ENCODE peak calls at places on chromosomes 12 and 14, in ten cellular contexts. H is stomach; Y is left ventricle myocardium inferior; B is transverse colon; A is neuronal stem cell; Z is CD8-positive, alpha-beta T cell; G is ascending aorta; J is right atrium auricular region; C is mammary epithelial cell; X is endothelial cell of umbilical vein. I is an unnamed sample.

GRCh38 chr14:106211489-106211888 is 685.1 kb downstream of the TMEM121 start:
- DNase-seq in X (no peak), G (no peak), J (no peak), B (no peak), A (no peak), H (no peak), Z (no peak), C (no peak), Y (no peak), I (no peak)

GRCh38 chr14:88613552-88614010 is 50.7 kb downstream of the ZC3H14 start:
- DNase-seq in G (no peak), X (peak; percentile 81), C (peak; percentile 88), Z (no peak), B (no peak), A (no peak), H (peak; percentile 27), J (no peak), Y (no peak), I (no peak)

GRCh38 chr12:109621271-109621671 is 47.7 kb downstream of the MVK start:
- DNase-seq in X (no peak), A (no peak), H (no peak), C (peak; percentile 50), G (no peak), Y (no peak), B (no peak), J (no peak), Z (no peak), I (no peak)

GRCh38 chr14:45249847-45250575 is 3.0 kb downstream of the MIS18BP1 start:
- DNase-seq in Y (no peak), A (no peak), Z (no peak), B (no peak), C (no peak), J (no peak), X (peak; percentile 75), G (no peak), H (no peak), I (no peak)

GRCh38 chr12:75489613-75490210 is 9.2 kb downstream of the GLIPR1 start:
- DNase-seq in C (peak; percentile 76), X (peak; percentile 52), G (no peak), A (no peak), H (no peak), B (no peak), Z (no peak), J (no peak), Y (no peak), I (no peak)

GRCh38 chr14:96741151-96741977 is 55.8 kb upstream of the VRK1 start:
- DNase-seq in X (peak; percentile 46), A (peak; percentile 66), Z (peak; percentile 89), Y (peak; percentile 51), B (peak; percentile 49), H (peak; percentile 68), G (no peak), C (peak; percentile 37), J (no peak), I (peak; percentile 60)

GRCh38 chr14:105475269-105475915 is 771 bp downstream of the CRIP2 start:
- DNase-seq in X (peak; percentile 77), H (no peak), C (peak; percentile 57), A (no peak), Z (no peak), G (peak; percentile 88), B (no peak), J (no peak), Y (no peak), I (no peak)

GRCh38 chr14:65278589-65278988 is 133.9 kb upstream of the FUT8 start:
- DNase-seq in C (no peak), Y (no peak), J (no peak), B (no peak), X (no peak), Z (no peak), G (no peak), H (no peak), A (no peak), I (no peak)

GRCh38 chr12:4643747-4644146 is 5.1 kb downstream of the AKAP3 start:
- DNase-seq in J (no peak), A (no peak), X (no peak), Z (no peak), B (no peak), Y (no peak), H (no peak), C (no peak), G (no peak), I (no peak)

GRCh38 chr14:51653096-51653814 is 1.5 kb downstream of the FRMD6 start:
- DNase-seq in G (no peak), C (peak; percentile 57), J (no peak), X (peak; percentile 87), Z (no peak), A (no peak), H (no peak), Y (no peak), B (no peak), I (no peak)

GRCh38 chr14:36996133-36996856 is 176.1 kb downstream of the SLC25A21 start:
- DNase-seq in A (no peak), C (peak; percentile 71), J (no peak), B (no peak), G (no peak), Y (no peak), X (peak; percentile 21), Z (no peak), H (no peak), I (no peak)

GRCh38 chr12:28540324-28540714 is 350.1 kb downstream of the CCDC91 start:
- DNase-seq in A (no peak), Z (no peak), X (no peak), H (no peak), B (no peak), G (no peak), C (no peak), J (no peak), Y (no peak), I (no peak)

GRCh38 chr12:31272607-31273225 is 53.2 kb downstream of the SINHCAF start:
- DNase-seq in B (no peak), A (no peak), C (no peak), G (no peak), X (no peak), H (no peak), Y (no peak), J (no peak), Z (no peak), I (no peak)

GRCh38 chr14:89455412-89455811 is 38.4 kb upstream of the FOXN3 start:
- DNase-seq in B (peak; percentile 50), A (no peak), X (no peak), C (no peak), Z (no peak), J (no peak), Y (no peak), H (peak; percentile 79), G (no peak), I (no peak)

GRCh38 chr14:65817011-65817410 is 404.5 kb downstream of the FUT8 start:
- DNase-seq in Y (no peak), A (no peak), X (no peak), B (no peak), Z (no peak), H (no peak), J (no peak), C (peak; percentile 2), G (no peak), I (no peak)

GRCh38 chr12:49923878-49924610 is 20.3 kb upstream of the FAIM2 start:
- DNase-seq in B (no peak), H (no peak), Y (no peak), C (no peak), A (no peak), Z (no peak), G (peak; percentile 62), X (no peak), J (peak; percentile 69), I (no peak)
- H3K36me3 ChIP-seq in B (no peaks in the 10 kb centered on the region), H (no peaks in the 10 kb centered on the region), Y (no peaks in the 10 kb centered on the region), C (no peaks in the 10 kb centered on the region), A (no peaks in the 10 kb centered on the region), Z (no peaks in the 10 kb centered on the region), G (no peaks in the 10 kb centered on the region), X (no peaks in the 10 kb centered on the region), J (no peaks in the 10 kb centered on the region), I (no peaks in the 10 kb centered on the region)

DNA sequence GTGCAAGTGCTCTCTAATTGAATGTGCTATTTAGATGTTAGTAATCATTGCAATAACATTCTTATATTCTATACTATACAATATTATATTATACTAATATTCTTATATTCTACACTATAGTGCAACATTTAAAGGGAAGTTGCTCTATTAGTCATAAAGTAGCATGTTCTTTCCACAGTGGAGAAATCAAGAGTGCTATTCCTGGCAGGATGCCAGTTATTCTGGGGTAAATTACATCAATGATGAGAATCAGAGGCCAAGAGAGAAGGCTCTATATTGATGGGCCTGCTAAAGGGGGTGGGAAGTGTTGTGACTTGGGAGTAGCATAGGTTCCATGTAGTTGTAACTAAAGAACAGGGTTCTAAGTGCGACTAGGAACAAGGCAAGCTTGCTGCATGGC is 121.5 kb downstream of the SLC15A5 start:
- DNase-seq in X (no peak), C (peak; percentile 6), G (no peak), H (no peak), B (no peak), Y (no peak), J (no peak), Z (no peak), A (no peak), I (no peak)
- H3K27ac ChIP-seq in X (no peak overlapping the region), C (no peak overlapping the region), G (no peak overlapping the region), H (no peak overlapping the region), B (no peak overlapping the region), Y (no peak overlapping the region), J (no peak overlapping the region), Z (no peak overlapping the region), A (no peak overlapping the region), I (no peak overlapping the region)

DNA sequence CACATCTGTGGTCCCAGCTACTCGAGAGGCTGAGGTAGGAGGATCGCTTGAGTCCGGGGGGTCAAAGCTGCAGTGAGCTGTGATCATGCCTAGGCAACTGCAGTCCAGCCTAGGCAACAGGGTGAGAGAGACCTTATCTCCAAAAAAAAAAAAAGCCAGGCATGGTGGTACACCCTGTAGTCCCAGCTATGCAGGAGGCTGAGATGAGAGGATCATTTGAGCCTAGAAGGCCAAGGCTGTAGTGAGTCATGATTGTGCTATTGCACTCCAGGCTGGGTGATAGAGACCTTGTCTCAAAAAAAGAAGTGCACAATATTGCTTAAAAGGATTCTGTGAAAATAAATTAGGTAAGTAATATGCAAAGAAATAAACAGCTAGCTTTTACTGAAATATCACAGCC is 17.0 kb downstream of the NAA25 start:
- DNase-seq in G (no peak), C (no peak), Y (no peak), H (no peak), B (no peak), Z (no peak), A (no peak), X (no peak), J (no peak), I (no peak)
- H3K36me3 ChIP-seq in G (peaks cover 29% of the 10 kb centered on the region), C (peaks cover 29% of the 10 kb centered on the region), Y (peaks cover 60% of the 10 kb centered on the region), H (peaks cover 14% of the 10 kb centered on the region), B (no peaks in the 10 kb centered on the region), Z (peaks cover 26% of the 10 kb centered on the region), A (peaks cover 10% of the 10 kb centered on the region), X (peaks cover 9% of the 10 kb centered on the region), J (peaks cover 46% of the 10 kb centered on the region), I (peaks cover 18% of the 10 kb centered on the region)

DNA sequence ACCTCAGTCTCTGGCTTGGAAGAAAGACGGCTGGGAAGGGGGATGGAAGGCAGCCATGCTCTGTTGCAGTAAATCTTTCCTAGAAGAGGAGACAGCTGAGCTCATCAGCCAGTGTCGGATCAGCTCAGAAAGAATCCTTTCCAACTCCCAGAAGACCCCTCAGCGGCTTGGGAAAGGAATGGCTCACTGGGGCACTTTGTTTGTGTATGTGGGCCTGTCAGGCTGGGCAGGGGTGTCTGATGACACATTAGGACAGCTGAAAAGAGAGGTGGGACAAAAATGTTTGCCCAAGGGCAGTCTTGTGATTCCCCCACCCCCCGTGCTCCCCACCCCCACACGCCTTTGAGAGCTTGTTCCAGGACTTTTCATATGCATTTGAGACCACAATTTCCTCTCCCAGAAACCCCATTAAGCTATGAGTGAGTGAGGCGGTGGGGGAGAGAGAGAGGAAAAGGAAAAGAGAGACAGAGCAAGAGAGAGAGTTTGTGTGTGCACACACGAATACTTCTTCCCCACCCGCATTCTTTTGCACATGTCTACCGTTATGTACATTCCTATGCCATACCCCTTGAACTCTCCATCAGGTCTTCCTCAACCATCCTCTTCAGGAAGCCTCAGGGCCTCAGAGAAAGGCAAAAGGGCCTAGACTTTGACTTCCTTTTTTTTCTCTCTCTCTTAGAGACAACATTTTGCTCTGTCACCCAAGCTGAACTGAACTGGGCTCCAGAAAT is 198.9 kb downstream of the ZFP36L1 start:
- DNase-seq in X (no peak), G (peak; percentile 47), A (no peak), H (no peak), B (no peak), Z (no peak), J (no peak), Y (no peak), C (no peak), I (no peak)
- H3K27ac ChIP-seq in X (no peak overlapping the region), G (no peak overlapping the region), A (no peak overlapping the region), H (no peak overlapping the region), B (peak overlapping the region; percentile 34), Z (no peak overlapping the region), J (no peak overlapping the region), Y (no peak overlapping the region), C (no peak overlapping the region), I (no peak overlapping the region)